ENCODE peak calls at places on chromosomes 3 and 15, in seven cellular contexts. One of them, this sample, is unnamed.

GRCh38 chr3:134384963-134385362 is 10.7 kb upstream of the AMOTL2 start:
- DNase-seq in H1: no peak
- DNase-seq in mesendoderm: no peak
- DNase-seq in neuronal stem cell: no peak
- DNase-seq in mesenchymal stem cell: no peak
- DNase-seq in trophoblast cell: no peak
- DNase-seq in IMR-90: no peak
- DNase-seq in this sample: no peak

GRCh38 chr3:66380200-66380932 is 120.5 kb downstream of the LRIG1 start:
- DNase-seq in neuronal stem cell: no peak
- DNase-seq in mesendoderm: no peak
- DNase-seq in trophoblast cell: no peak
- DNase-seq in H1: no peak
- DNase-seq in IMR-90: no peak
- DNase-seq in mesenchymal stem cell: no peak
- DNase-seq in this sample: peak; percentile 20

GRCh38 chr3:146274833-146275232 is 23.9 kb upstream of the PLSCR4 start:
- DNase-seq in trophoblast cell: no peak
- DNase-seq in mesendoderm: no peak
- DNase-seq in mesenchymal stem cell: peak; percentile 56
- DNase-seq in H1: no peak
- DNase-seq in neuronal stem cell: no peak
- DNase-seq in IMR-90: peak; percentile 98
- DNase-seq in this sample: no peak

GRCh38 chr3:192772495-192772894 is 45.2 kb upstream of the FGF12 start:
- DNase-seq in neuronal stem cell: no peak
- DNase-seq in mesenchymal stem cell: peak; percentile 18
- DNase-seq in IMR-90: peak; percentile 18
- DNase-seq in mesendoderm: peak; percentile 81
- DNase-seq in trophoblast cell: peak; percentile 61
- DNase-seq in H1: peak; percentile 36
- DNase-seq in this sample: peak; percentile 63

GRCh38 chr3:193640728-193641127 is 47.7 kb downstream of the OPA1 start:
- DNase-seq in IMR-90: peak; percentile 48
- DNase-seq in neuronal stem cell: no peak
- DNase-seq in mesenchymal stem cell: no peak
- DNase-seq in trophoblast cell: no peak
- DNase-seq in mesendoderm: no peak
- DNase-seq in H1: no peak
- DNase-seq in this sample: no peak

GRCh38 chr3:137103739-137104138 is 146.0 kb downstream of the IL20RB start:
- DNase-seq in H1: no peak
- DNase-seq in trophoblast cell: no peak
- DNase-seq in mesendoderm: no peak
- DNase-seq in IMR-90: no peak
- DNase-seq in mesenchymal stem cell: no peak
- DNase-seq in neuronal stem cell: no peak
- DNase-seq in this sample: no peak

GRCh38 chr3:183430325-183430957 is 2.0 kb upstream of the MCF2L2 start:
- DNase-seq in mesenchymal stem cell: no peak
- DNase-seq in trophoblast cell: no peak
- DNase-seq in neuronal stem cell: no peak
- DNase-seq in mesendoderm: peak; percentile 82
- DNase-seq in H1: no peak
- DNase-seq in IMR-90: no peak
- DNase-seq in this sample: no peak

GRCh38 chr3:13461169-13462124 is 18.7 kb upstream of the HDAC11 start:
- DNase-seq in trophoblast cell: peak; percentile 63
- DNase-seq in neuronal stem cell: peak; percentile 76
- DNase-seq in IMR-90: peak; percentile 36
- DNase-seq in mesendoderm: peak; percentile 95
- DNase-seq in mesenchymal stem cell: peak; percentile 39
- DNase-seq in H1: peak; percentile 90
- DNase-seq in this sample: peak; percentile 93

GRCh38 chr15:70501849-70502248 is 261.5 kb downstream of the UACA start:
- DNase-seq in mesendoderm: no peak
- DNase-seq in trophoblast cell: no peak
- DNase-seq in neuronal stem cell: no peak
- DNase-seq in IMR-90: no peak
- DNase-seq in mesenchymal stem cell: no peak
- DNase-seq in H1: no peak
- DNase-seq in this sample: no peak

GRCh38 chr3:173396191-173397041 is 1.1 kb upstream of the NLGN1 start:
- DNase-seq in H1: no peak
- DNase-seq in trophoblast cell: peak; percentile 13
- DNase-seq in IMR-90: no peak
- DNase-seq in neuronal stem cell: peak; percentile 27
- DNase-seq in mesendoderm: peak; percentile 62
- DNase-seq in mesenchymal stem cell: peak; percentile 28
- DNase-seq in this sample: peak; percentile 50

GRCh38 chr3:66789584-66790237 is 208.4 kb upstream of the KBTBD8 start:
- DNase-seq in mesendoderm: no peak
- DNase-seq in IMR-90: no peak
- DNase-seq in mesenchymal stem cell: no peak
- DNase-seq in neuronal stem cell: no peak
- DNase-seq in H1: no peak
- DNase-seq in trophoblast cell: no peak
- DNase-seq in this sample: no peak

GRCh38 chr3:58237940-58238681 is 519 bp downstream of the ABHD6 start:
- DNase-seq in trophoblast cell: peak; percentile 60
- DNase-seq in IMR-90: peak; percentile 21
- DNase-seq in H1: no peak
- DNase-seq in neuronal stem cell: peak; percentile 29
- DNase-seq in mesendoderm: peak; percentile 49
- DNase-seq in mesenchymal stem cell: peak; percentile 21
- DNase-seq in this sample: peak; percentile 47

GRCh38 chr3:117863146-117863545 is 1153.6 kb downstream of the TUSC7 start:
- DNase-seq in mesendoderm: no peak
- DNase-seq in mesenchymal stem cell: no peak
- DNase-seq in trophoblast cell: no peak
- DNase-seq in neuronal stem cell: no peak
- DNase-seq in IMR-90: no peak
- DNase-seq in H1: no peak
- DNase-seq in this sample: no peak

GRCh38 chr3:126121632-126122031 is 37.7 kb upstream of the SLC41A3 start:
- DNase-seq in H1: no peak
- DNase-seq in mesenchymal stem cell: no peak
- DNase-seq in mesendoderm: no peak
- DNase-seq in neuronal stem cell: no peak
- DNase-seq in IMR-90: no peak
- DNase-seq in trophoblast cell: no peak
- DNase-seq in this sample: peak; percentile 36

GRCh38 chr15:68614621-68615035 is 35.8 kb downstream of the CORO2B start:
- DNase-seq in trophoblast cell: no peak
- DNase-seq in neuronal stem cell: peak; percentile 52
- DNase-seq in mesendoderm: peak; percentile 84
- DNase-seq in IMR-90: no peak
- DNase-seq in mesenchymal stem cell: peak; percentile 48
- DNase-seq in H1: peak; percentile 19
- DNase-seq in this sample: peak; percentile 79

GRCh38 chr3:52030725-52031330 is 25.5 kb downstream of the DUSP7 start:
- DNase-seq in mesendoderm: no peak
- DNase-seq in mesenchymal stem cell: no peak
- DNase-seq in trophoblast cell: no peak
- DNase-seq in neuronal stem cell: no peak
- DNase-seq in IMR-90: no peak
- DNase-seq in H1: no peak
- DNase-seq in this sample: no peak

GRCh38 chr15:60913901-60914300 is 315.2 kb downstream of the RORA start:
- DNase-seq in neuronal stem cell: no peak
- DNase-seq in H1: no peak
- DNase-seq in trophoblast cell: no peak
- DNase-seq in IMR-90: no peak
- DNase-seq in mesenchymal stem cell: no peak
- DNase-seq in mesendoderm: no peak
- DNase-seq in this sample: no peak

GRCh38 chr3:142272200-142272891 is 47.0 kb upstream of the GK5 start:
- DNase-seq in IMR-90: peak; percentile 71
- DNase-seq in trophoblast cell: peak; percentile 23
- DNase-seq in mesenchymal stem cell: peak; percentile 29
- DNase-seq in H1: no peak
- DNase-seq in mesendoderm: no peak
- DNase-seq in neuronal stem cell: no peak
- DNase-seq in this sample: no peak

GRCh38 chr3:129984124-129984523 is 9.6 kb downstream of the TRH start:
- DNase-seq in H1: no peak
- DNase-seq in neuronal stem cell: no peak
- DNase-seq in trophoblast cell: peak; percentile 7
- DNase-seq in mesendoderm: peak; percentile 38
- DNase-seq in mesenchymal stem cell: peak; percentile 6
- DNase-seq in IMR-90: no peak
- DNase-seq in this sample: peak; percentile 35

GRCh38 chr15:78415284-78415683 is 22.7 kb upstream of the IREB2 start:
- DNase-seq in H1: no peak
- DNase-seq in neuronal stem cell: no peak
- DNase-seq in mesenchymal stem cell: peak; percentile 32
- DNase-seq in IMR-90: no peak
- DNase-seq in mesendoderm: peak; percentile 39
- DNase-seq in trophoblast cell: peak; percentile 52
- DNase-seq in this sample: no peak

GRCh38 chr3:99866167-99866810 is 48.6 kb downstream of the CMSS1 start:
- DNase-seq in mesendoderm: no peak
- DNase-seq in neuronal stem cell: no peak
- DNase-seq in H1: no peak
- DNase-seq in trophoblast cell: no peak
- DNase-seq in IMR-90: peak; percentile 69
- DNase-seq in mesenchymal stem cell: peak; percentile 79
- DNase-seq in this sample: no peak

GRCh38 chr3:137946341-137946973 is 63.5 kb upstream of the CLDN18 start:
- DNase-seq in trophoblast cell: peak; percentile 96
- DNase-seq in IMR-90: peak; percentile 71
- DNase-seq in neuronal stem cell: peak; percentile 62
- DNase-seq in mesendoderm: peak; percentile 88
- DNase-seq in mesenchymal stem cell: peak; percentile 65
- DNase-seq in H1: peak; percentile 41
- DNase-seq in this sample: peak; percentile 65

GRCh38 chr3:182349051-182349450 is 444.3 kb upstream of the ATP11B start:
- DNase-seq in neuronal stem cell: no peak
- DNase-seq in mesenchymal stem cell: no peak
- DNase-seq in trophoblast cell: no peak
- DNase-seq in IMR-90: no peak
- DNase-seq in H1: no peak
- DNase-seq in mesendoderm: no peak
- DNase-seq in this sample: no peak

GRCh38 chr3:24389108-24390090 is 105.3 kb downstream of the THRB start:
- DNase-seq in H1: no peak
- DNase-seq in trophoblast cell: no peak
- DNase-seq in mesendoderm: peak; percentile 17
- DNase-seq in mesenchymal stem cell: no peak
- DNase-seq in neuronal stem cell: no peak
- DNase-seq in IMR-90: no peak
- DNase-seq in this sample: no peak
- H3K23ac ChIP-seq in H1: no peak overlapping the region
- H3K23ac ChIP-seq in trophoblast cell: no peak overlapping the region
- H3K23ac ChIP-seq in mesendoderm: no peak overlapping the region
- H3K23ac ChIP-seq in mesenchymal stem cell: no peak overlapping the region
- H3K23ac ChIP-seq in neuronal stem cell: no peak overlapping the region
- H3K23ac ChIP-seq in IMR-90: no peak overlapping the region
- H3K23ac ChIP-seq in this sample: no peak overlapping the region

GRCh38 chr3:127568604-127569003 is 21.9 kb downstream of the TPRA1 start:
- DNase-seq in IMR-90: no peak
- DNase-seq in trophoblast cell: no peak
- DNase-seq in mesenchymal stem cell: no peak
- DNase-seq in mesendoderm: no peak
- DNase-seq in H1: no peak
- DNase-seq in neuronal stem cell: no peak
- DNase-seq in this sample: no peak
- H3K23ac ChIP-seq in IMR-90: no peak overlapping the region
- H3K23ac ChIP-seq in trophoblast cell: no peak overlapping the region
- H3K23ac ChIP-seq in mesenchymal stem cell: no peak overlapping the region
- H3K23ac ChIP-seq in mesendoderm: no peak overlapping the region
- H3K23ac ChIP-seq in H1: no peak overlapping the region
- H3K23ac ChIP-seq in neuronal stem cell: no peak overlapping the region
- H3K23ac ChIP-seq in this sample: no peak overlapping the region

GRCh38 chr3:39205131-39205530 is 12.7 kb upstream of the XIRP1 start:
- DNase-seq in IMR-90: no peak
- DNase-seq in trophoblast cell: no peak
- DNase-seq in H1: no peak
- DNase-seq in mesenchymal stem cell: no peak
- DNase-seq in mesendoderm: no peak
- DNase-seq in neuronal stem cell: no peak
- DNase-seq in this sample: no peak
- H3K23ac ChIP-seq in IMR-90: no peak overlapping the region
- H3K23ac ChIP-seq in trophoblast cell: no peak overlapping the region
- H3K23ac ChIP-seq in H1: no peak overlapping the region
- H3K23ac ChIP-seq in mesenchymal stem cell: no peak overlapping the region
- H3K23ac ChIP-seq in mesendoderm: no peak overlapping the region
- H3K23ac ChIP-seq in neuronal stem cell: no peak overlapping the region
- H3K23ac ChIP-seq in this sample: no peak overlapping the region

GRCh38 chr15:53786421-53786820 is 27.0 kb upstream of the WDR72 start:
- DNase-seq in mesenchymal stem cell: no peak
- DNase-seq in IMR-90: no peak
- DNase-seq in mesendoderm: no peak
- DNase-seq in H1: no peak
- DNase-seq in trophoblast cell: no peak
- DNase-seq in neuronal stem cell: no peak
- DNase-seq in this sample: no peak
- H3K23ac ChIP-seq in mesenchymal stem cell: no peak overlapping the region
- H3K23ac ChIP-seq in IMR-90: no peak overlapping the region
- H3K23ac ChIP-seq in mesendoderm: no peak overlapping the region
- H3K23ac ChIP-seq in H1: no peak overlapping the region
- H3K23ac ChIP-seq in trophoblast cell: no peak overlapping the region
- H3K23ac ChIP-seq in neuronal stem cell: no peak overlapping the region
- H3K23ac ChIP-seq in this sample: no peak overlapping the region

GRCh38 chr3:48614044-48614443 is 4.6 kb upstream of the UQCRC1 start:
- DNase-seq in H1: no peak
- DNase-seq in mesendoderm: no peak
- DNase-seq in neuronal stem cell: no peak
- DNase-seq in mesenchymal stem cell: peak; percentile 91
- DNase-seq in trophoblast cell: peak; percentile 87
- DNase-seq in IMR-90: peak; percentile 82
- DNase-seq in this sample: no peak

GRCh38 chr3:48609088-48610005 is at the start of gene UQCRC1:
- DNase-seq in mesenchymal stem cell: peak; percentile 93
- DNase-seq in IMR-90: peak; percentile 90
- DNase-seq in H1: peak; percentile 88
- DNase-seq in mesendoderm: peak; percentile 96
- DNase-seq in trophoblast cell: peak; percentile 97
- DNase-seq in neuronal stem cell: peak; percentile 94
- DNase-seq in this sample: peak; percentile 95

GRCh38 chr3:48607519-48607918 is 1.9 kb downstream of the UQCRC1 start:
- DNase-seq in neuronal stem cell: no peak
- DNase-seq in mesendoderm: no peak
- DNase-seq in mesenchymal stem cell: peak; percentile 39
- DNase-seq in IMR-90: no peak
- DNase-seq in trophoblast cell: no peak
- DNase-seq in H1: no peak
- DNase-seq in this sample: no peak

GRCh38 chr3:48617559-48617958 is 4.0 kb downstream of the TMEM89 start:
- DNase-seq in IMR-90: no peak
- DNase-seq in H1: no peak
- DNase-seq in neuronal stem cell: no peak
- DNase-seq in mesenchymal stem cell: no peak
- DNase-seq in trophoblast cell: peak; percentile 14
- DNase-seq in mesendoderm: no peak
- DNase-seq in this sample: no peak

GRCh38 chr3:48612270-48612669 is 2.8 kb upstream of the UQCRC1 start:
- DNase-seq in mesenchymal stem cell: peak; percentile 45
- DNase-seq in H1: no peak
- DNase-seq in neuronal stem cell: no peak
- DNase-seq in mesendoderm: no peak
- DNase-seq in IMR-90: peak; percentile 45
- DNase-seq in trophoblast cell: no peak
- DNase-seq in this sample: no peak
- H3K23ac ChIP-seq in mesenchymal stem cell: no peak overlapping the region
- H3K23ac ChIP-seq in H1: no peak overlapping the region
- H3K23ac ChIP-seq in neuronal stem cell: no peak overlapping the region
- H3K23ac ChIP-seq in mesendoderm: no peak overlapping the region
- H3K23ac ChIP-seq in IMR-90: no peak overlapping the region
- H3K23ac ChIP-seq in trophoblast cell: no peak overlapping the region
- H3K23ac ChIP-seq in this sample: no peak overlapping the region

This sample was measured in H9.